ENCODE peak calls at places on chromosomes 11 and 22, in seven cellular contexts. One of them, this sample, is unnamed.

GRCh38 chr22:26172389-26172990 is 3.2 kb downstream of the SEZ6L start:
- DNase-seq in EH: peak
- DNase-seq in tibial artery: no peak
- DNase-seq in GM23248: peak
- DNase-seq in activated naive CD4-positive, alpha-beta T cell: no peak
- DNase-seq in SHP77 treated with DMSO at 0.1 percent for 48 hours: peak
- DNase-seq in heart right ventricle: peak
- DNase-seq in this sample: no peak

GRCh38 chr11:35949242-35949641 is 5.4 kb downstream of the LDLRAD3 start:
- DNase-seq in SHP77 treated with DMSO at 0.1 percent for 48 hours: no peak
- DNase-seq in tibial artery: no peak
- DNase-seq in EH: no peak
- DNase-seq in activated naive CD4-positive, alpha-beta T cell: no peak
- DNase-seq in heart right ventricle: no peak
- DNase-seq in GM23248: no peak
- DNase-seq in this sample: no peak

GRCh38 chr22:50260801-50261614 is 475 bp downstream of the MAPK12 start:
- DNase-seq in SHP77 treated with DMSO at 0.1 percent for 48 hours: no peak
- DNase-seq in GM23248: peak
- DNase-seq in tibial artery: no peak
- DNase-seq in EH: peak
- DNase-seq in heart right ventricle: no peak
- DNase-seq in activated naive CD4-positive, alpha-beta T cell: no peak
- DNase-seq in this sample: no peak

GRCh38 chr22:49548356-49549202 is 279.1 kb downstream of the BRD1 start:
- DNase-seq in SHP77 treated with DMSO at 0.1 percent for 48 hours: no peak
- DNase-seq in EH: no peak
- DNase-seq in tibial artery: peak
- DNase-seq in activated naive CD4-positive, alpha-beta T cell: no peak
- DNase-seq in GM23248: no peak
- DNase-seq in heart right ventricle: no peak
- DNase-seq in this sample: no peak

GRCh38 chr11:62777389-62777788 is 6.2 kb downstream of the TAF6L start:
- DNase-seq in GM23248: no peak
- DNase-seq in EH: no peak
- DNase-seq in SHP77 treated with DMSO at 0.1 percent for 48 hours: no peak
- DNase-seq in tibial artery: no peak
- DNase-seq in activated naive CD4-positive, alpha-beta T cell: no peak
- DNase-seq in heart right ventricle: no peak
- DNase-seq in this sample: no peak

GRCh38 chr11:18253778-18254338 is 5.4 kb upstream of the SAA2 start:
- DNase-seq in heart right ventricle: no peak
- DNase-seq in GM23248: no peak
- DNase-seq in SHP77 treated with DMSO at 0.1 percent for 48 hours: no peak
- DNase-seq in tibial artery: no peak
- DNase-seq in activated naive CD4-positive, alpha-beta T cell: no peak
- DNase-seq in EH: no peak
- DNase-seq in this sample: no peak

GRCh38 chr22:24494182-24494534 is 974 bp upstream of the UPB1 start:
- DNase-seq in EH: no peak
- DNase-seq in tibial artery: no peak
- DNase-seq in activated naive CD4-positive, alpha-beta T cell: no peak
- DNase-seq in heart right ventricle: no peak
- DNase-seq in SHP77 treated with DMSO at 0.1 percent for 48 hours: no peak
- DNase-seq in GM23248: no peak
- DNase-seq in this sample: no peak

GRCh38 chr22:18005201-18005926 is 19.0 kb downstream of the MICAL3 start:
- DNase-seq in EH: no peak
- DNase-seq in GM23248: no peak
- DNase-seq in activated naive CD4-positive, alpha-beta T cell: no peak
- DNase-seq in heart right ventricle: no peak
- DNase-seq in SHP77 treated with DMSO at 0.1 percent for 48 hours: no peak
- DNase-seq in tibial artery: no peak
- DNase-seq in this sample: no peak

GRCh38 chr11:36065436-36065835 is 121.6 kb downstream of the LDLRAD3 start:
- DNase-seq in GM23248: peak
- DNase-seq in EH: peak
- DNase-seq in SHP77 treated with DMSO at 0.1 percent for 48 hours: no peak
- DNase-seq in tibial artery: no peak
- DNase-seq in activated naive CD4-positive, alpha-beta T cell: no peak
- DNase-seq in heart right ventricle: no peak
- DNase-seq in this sample: no peak

GRCh38 chr11:1748467-1749019 is 1.9 kb downstream of the IFITM10 start:
- DNase-seq in tibial artery: peak
- DNase-seq in GM23248: peak
- DNase-seq in heart right ventricle: no peak
- DNase-seq in activated naive CD4-positive, alpha-beta T cell: no peak
- DNase-seq in EH: no peak
- DNase-seq in SHP77 treated with DMSO at 0.1 percent for 48 hours: no peak
- DNase-seq in this sample: no peak

GRCh38 chr11:65555693-65556231 is 2.4 kb downstream of the LTBP3 start:
- DNase-seq in GM23248: peak
- DNase-seq in SHP77 treated with DMSO at 0.1 percent for 48 hours: no peak
- DNase-seq in heart right ventricle: peak
- DNase-seq in activated naive CD4-positive, alpha-beta T cell: no peak
- DNase-seq in tibial artery: peak
- DNase-seq in EH: peak
- DNase-seq in this sample: no peak

GRCh38 chr11:44742470-44742869 is 15.7 kb downstream of the TSPAN18 start:
- DNase-seq in tibial artery: no peak
- DNase-seq in SHP77 treated with DMSO at 0.1 percent for 48 hours: no peak
- DNase-seq in activated naive CD4-positive, alpha-beta T cell: no peak
- DNase-seq in heart right ventricle: no peak
- DNase-seq in GM23248: no peak
- DNase-seq in EH: no peak
- DNase-seq in this sample: no peak

GRCh38 chr11:119441898-119442243 is 18.9 kb upstream of the THY1 start:
- DNase-seq in GM23248: no peak
- DNase-seq in activated naive CD4-positive, alpha-beta T cell: no peak
- DNase-seq in EH: no peak
- DNase-seq in heart right ventricle: no peak
- DNase-seq in tibial artery: no peak
- DNase-seq in SHP77 treated with DMSO at 0.1 percent for 48 hours: no peak
- DNase-seq in this sample: no peak

GRCh38 chr22:45008853-45009751 is 703 bp downstream of the PHF21B start:
- DNase-seq in heart right ventricle: no peak
- DNase-seq in GM23248: peak
- DNase-seq in tibial artery: no peak
- DNase-seq in activated naive CD4-positive, alpha-beta T cell: no peak
- DNase-seq in SHP77 treated with DMSO at 0.1 percent for 48 hours: no peak
- DNase-seq in EH: peak
- DNase-seq in this sample: no peak

GRCh38 chr11:28697920-28698827 is 590.0 kb downstream of the METTL15 start:
- DNase-seq in tibial artery: peak
- DNase-seq in SHP77 treated with DMSO at 0.1 percent for 48 hours: no peak
- DNase-seq in EH: peak
- DNase-seq in GM23248: peak
- DNase-seq in activated naive CD4-positive, alpha-beta T cell: no peak
- DNase-seq in heart right ventricle: peak
- DNase-seq in this sample: no peak

GRCh38 chr11:64251986-64252837 is 882 bp downstream of the PLCB3 start:
- DNase-seq in tibial artery: no peak
- DNase-seq in heart right ventricle: peak
- DNase-seq in activated naive CD4-positive, alpha-beta T cell: no peak
- DNase-seq in SHP77 treated with DMSO at 0.1 percent for 48 hours: no peak
- DNase-seq in EH: peak
- DNase-seq in GM23248: peak
- DNase-seq in this sample: no peak

GRCh38 chr22:46593211-46593676 is 26.9 kb upstream of the GRAMD4 start:
- DNase-seq in GM23248: no peak
- DNase-seq in activated naive CD4-positive, alpha-beta T cell: no peak
- DNase-seq in heart right ventricle: no peak
- DNase-seq in tibial artery: peak
- DNase-seq in SHP77 treated with DMSO at 0.1 percent for 48 hours: no peak
- DNase-seq in EH: no peak
- DNase-seq in this sample: no peak

GRCh38 chr22:26656896-26657851 is at the start of gene MIAT:
- DNase-seq in EH: no peak
- DNase-seq in activated naive CD4-positive, alpha-beta T cell: peak
- DNase-seq in GM23248: peak
- DNase-seq in heart right ventricle: no peak
- DNase-seq in SHP77 treated with DMSO at 0.1 percent for 48 hours: no peak
- DNase-seq in tibial artery: no peak
- DNase-seq in this sample: no peak

GRCh38 chr11:124602193-124602592 is 9.0 kb upstream of the PANX3 start:
- DNase-seq in heart right ventricle: no peak
- DNase-seq in EH: peak
- DNase-seq in tibial artery: no peak
- DNase-seq in SHP77 treated with DMSO at 0.1 percent for 48 hours: no peak
- DNase-seq in GM23248: peak
- DNase-seq in activated naive CD4-positive, alpha-beta T cell: no peak
- DNase-seq in this sample: no peak

GRCh38 chr11:131977854-131978253 is 607.4 kb downstream of the NTM start:
- DNase-seq in EH: peak
- DNase-seq in SHP77 treated with DMSO at 0.1 percent for 48 hours: no peak
- DNase-seq in GM23248: peak
- DNase-seq in heart right ventricle: no peak
- DNase-seq in activated naive CD4-positive, alpha-beta T cell: no peak
- DNase-seq in tibial artery: no peak
- DNase-seq in this sample: no peak

GRCh38 chr11:120057595-120058581 is 80.0 kb downstream of the TRIM29 start:
- DNase-seq in GM23248: peak
- DNase-seq in SHP77 treated with DMSO at 0.1 percent for 48 hours: no peak
- DNase-seq in activated naive CD4-positive, alpha-beta T cell: no peak
- DNase-seq in tibial artery: no peak
- DNase-seq in EH: peak
- DNase-seq in heart right ventricle: no peak
- DNase-seq in this sample: no peak

GRCh38 chr11:46455816-46456215 is 64.2 kb upstream of the CHRM4 start:
- DNase-seq in heart right ventricle: no peak
- DNase-seq in EH: no peak
- DNase-seq in SHP77 treated with DMSO at 0.1 percent for 48 hours: no peak
- DNase-seq in GM23248: no peak
- DNase-seq in activated naive CD4-positive, alpha-beta T cell: no peak
- DNase-seq in tibial artery: no peak
- DNase-seq in this sample: no peak

GRCh38 chr11:3009481-3009880 is 17.4 kb upstream of the NAP1L4 start:
- DNase-seq in SHP77 treated with DMSO at 0.1 percent for 48 hours: no peak
- DNase-seq in GM23248: no peak
- DNase-seq in EH: no peak
- DNase-seq in activated naive CD4-positive, alpha-beta T cell: no peak
- DNase-seq in heart right ventricle: no peak
- DNase-seq in tibial artery: no peak
- DNase-seq in this sample: no peak

GRCh38 chr11:77407613-77408012 is 66.3 kb downstream of the PAK1 start:
- DNase-seq in activated naive CD4-positive, alpha-beta T cell: no peak
- DNase-seq in SHP77 treated with DMSO at 0.1 percent for 48 hours: peak
- DNase-seq in heart right ventricle: peak
- DNase-seq in EH: peak
- DNase-seq in tibial artery: no peak
- DNase-seq in GM23248: peak
- DNase-seq in this sample: peak

GRCh38 chr22:40479126-40479800 is 108.9 kb downstream of the SGSM3 start:
- DNase-seq in SHP77 treated with DMSO at 0.1 percent for 48 hours: no peak
- DNase-seq in tibial artery: no peak
- DNase-seq in heart right ventricle: no peak
- DNase-seq in EH: no peak
- DNase-seq in activated naive CD4-positive, alpha-beta T cell: no peak
- DNase-seq in GM23248: peak
- DNase-seq in this sample: no peak

GRCh38 chr11:1236316-1237127 is 13.7 kb downstream of the MUC5B start:
- DNase-seq in SHP77 treated with DMSO at 0.1 percent for 48 hours: no peak
- DNase-seq in EH: no peak
- DNase-seq in activated naive CD4-positive, alpha-beta T cell: no peak
- DNase-seq in heart right ventricle: no peak
- DNase-seq in GM23248: no peak
- DNase-seq in tibial artery: no peak
- DNase-seq in this sample: no peak

GRCh38 chr22:41382098-41382578 is 396 bp downstream of the TEF start:
- DNase-seq in EH: no peak
- DNase-seq in activated naive CD4-positive, alpha-beta T cell: peak
- DNase-seq in SHP77 treated with DMSO at 0.1 percent for 48 hours: no peak
- DNase-seq in GM23248: peak
- DNase-seq in heart right ventricle: peak
- DNase-seq in tibial artery: peak
- DNase-seq in this sample: no peak

GRCh38 chr11:111512296-111513239 is at the start of gene BTG4:
- DNase-seq in EH: peak
- DNase-seq in SHP77 treated with DMSO at 0.1 percent for 48 hours: no peak
- DNase-seq in activated naive CD4-positive, alpha-beta T cell: peak
- DNase-seq in GM23248: peak
- DNase-seq in tibial artery: no peak
- DNase-seq in heart right ventricle: no peak
- DNase-seq in this sample: no peak

GRCh38 chr11:132744771-132745170 is 787.5 kb downstream of the OPCML start:
- DNase-seq in activated naive CD4-positive, alpha-beta T cell: no peak
- DNase-seq in tibial artery: no peak
- DNase-seq in heart right ventricle: no peak
- DNase-seq in SHP77 treated with DMSO at 0.1 percent for 48 hours: no peak
- DNase-seq in EH: peak
- DNase-seq in GM23248: peak
- DNase-seq in this sample: no peak

GRCh38 chr22:25658641-25659040 is 83.3 kb upstream of the MYO18B start:
- DNase-seq in heart right ventricle: no peak
- DNase-seq in SHP77 treated with DMSO at 0.1 percent for 48 hours: no peak
- DNase-seq in GM23248: peak
- DNase-seq in activated naive CD4-positive, alpha-beta T cell: no peak
- DNase-seq in tibial artery: no peak
- DNase-seq in EH: no peak
- DNase-seq in this sample: no peak

GRCh38 chr11:103031834-103032233 is 60.1 kb downstream of the DCUN1D5 start:
- DNase-seq in GM23248: peak
- DNase-seq in tibial artery: no peak
- DNase-seq in heart right ventricle: no peak
- DNase-seq in SHP77 treated with DMSO at 0.1 percent for 48 hours: no peak
- DNase-seq in activated naive CD4-positive, alpha-beta T cell: no peak
- DNase-seq in EH: peak
- DNase-seq in this sample: no peak

GRCh38 chr11:130816516-130816915 is 99.8 kb downstream of the SNX19 start:
- DNase-seq in tibial artery: no peak
- DNase-seq in EH: no peak
- DNase-seq in activated naive CD4-positive, alpha-beta T cell: no peak
- DNase-seq in heart right ventricle: no peak
- DNase-seq in SHP77 treated with DMSO at 0.1 percent for 48 hours: no peak
- DNase-seq in GM23248: peak
- DNase-seq in this sample: no peak

GRCh38 chr11:57422669-57423068 is 4.3 kb downstream of the SLC43A3 start:
- DNase-seq in heart right ventricle: no peak
- DNase-seq in activated naive CD4-positive, alpha-beta T cell: no peak
- DNase-seq in tibial artery: no peak
- DNase-seq in SHP77 treated with DMSO at 0.1 percent for 48 hours: no peak
- DNase-seq in GM23248: no peak
- DNase-seq in EH: no peak
- DNase-seq in this sample: no peak

GRCh38 chr11:15035283-15035682 is 38.1 kb upstream of the CALCB start:
- DNase-seq in SHP77 treated with DMSO at 0.1 percent for 48 hours: peak
- DNase-seq in heart right ventricle: no peak
- DNase-seq in GM23248: no peak
- DNase-seq in tibial artery: no peak
- DNase-seq in activated naive CD4-positive, alpha-beta T cell: no peak
- DNase-seq in EH: no peak
- DNase-seq in this sample: no peak

GRCh38 chr11:102007567-102008437 is 39.4 kb upstream of the CFAP300 start:
- DNase-seq in GM23248: peak
- DNase-seq in EH: peak
- DNase-seq in tibial artery: no peak
- DNase-seq in heart right ventricle: no peak
- DNase-seq in activated naive CD4-positive, alpha-beta T cell: no peak
- DNase-seq in SHP77 treated with DMSO at 0.1 percent for 48 hours: peak
- DNase-seq in this sample: peak

GRCh38 chr11:114598461-114598860 is 2.9 kb upstream of the NXPE4 start:
- DNase-seq in activated naive CD4-positive, alpha-beta T cell: no peak
- DNase-seq in EH: no peak
- DNase-seq in SHP77 treated with DMSO at 0.1 percent for 48 hours: no peak
- DNase-seq in heart right ventricle: no peak
- DNase-seq in tibial artery: no peak
- DNase-seq in GM23248: no peak
- DNase-seq in this sample: no peak

GRCh38 chr11:134360050-134360835 is 28.5 kb downstream of the GLB1L2 start:
- DNase-seq in SHP77 treated with DMSO at 0.1 percent for 48 hours: peak
- DNase-seq in tibial artery: peak
- DNase-seq in GM23248: peak
- DNase-seq in heart right ventricle: peak
- DNase-seq in activated naive CD4-positive, alpha-beta T cell: peak
- DNase-seq in EH: peak
- DNase-seq in this sample: peak

GRCh38 chr11:113378013-113378412 is 9.6 kb upstream of the ANKK1 start:
- DNase-seq in tibial artery: no peak
- DNase-seq in GM23248: no peak
- DNase-seq in SHP77 treated with DMSO at 0.1 percent for 48 hours: no peak
- DNase-seq in activated naive CD4-positive, alpha-beta T cell: no peak
- DNase-seq in EH: no peak
- DNase-seq in heart right ventricle: no peak
- DNase-seq in this sample: no peak

This sample was measured in DMS 273 treated with DMSO at 0.1 percent for 48 hours.